ENCODE peak calls at places on chromosomes 11 and 22, in ten cellular contexts. W is PC-3; J is GM23338; V is GM23248; H is neural progenitor cell; P is DND-41; Y is CD8-positive, alpha-beta T cell; S is A673; M is naive thymus-derived CD4-positive, alpha-beta T cell; R is IMR-90. D is an unnamed sample. For H3K36me3, the result is how much of the 10 kb centered on the place peaks cover.

GRCh38 chr22:21764038-21764804 is 28.6 kb upstream of the YPEL1 start:
- DNase-seq in P (no peak), Y (no peak), V (no peak), S (no peak), M (no peak), H (no peak), J (no peak), W (no peak), R (no peak), D (no peak)

GRCh38 chr22:20591660-20592310 is 84.4 kb downstream of the MED15 start:
- DNase-seq in M (no peak), V (no peak), P (no peak), R (peak), Y (no peak), W (no peak), S (peak), H (peak), J (peak), D (no peak)

GRCh38 chr11:36508743-36509142 is 1.3 kb downstream of the TRAF6 start:
- DNase-seq in M (no peak), V (peak), S (no peak), P (no peak), R (peak), W (peak), J (no peak), Y (no peak), H (no peak), D (no peak)

GRCh38 chr11:6315811-6316425 is 4.4 kb downstream of the CAVIN3 start:
- DNase-seq in V (peak), W (peak), P (peak), H (peak), J (peak), S (peak), R (peak), M (no peak), Y (no peak), D (no peak)

GRCh38 chr11:68999093-68999747 is 13.8 kb downstream of the MRGPRF start:
- DNase-seq in M (no peak), R (no peak), J (no peak), P (no peak), S (no peak), W (no peak), Y (no peak), V (no peak), H (no peak), D (no peak)

GRCh38 chr11:2562181-2562581 is 117.4 kb downstream of the KCNQ1 start:
- DNase-seq in V (no peak), S (no peak), W (no peak), M (no peak), Y (no peak), H (peak), R (no peak), P (no peak), J (no peak), D (no peak)

GRCh38 chr22:24338701-24339451 is 68.2 kb downstream of the SPECC1L start:
- DNase-seq in J (peak), S (no peak), W (no peak), P (no peak), V (peak), Y (no peak), H (peak), R (peak), M (no peak), D (no peak)

GRCh38 chr11:66976048-66976467 is 954 bp downstream of the C11orf86 start:
- DNase-seq in J (peak), H (peak), Y (no peak), V (no peak), S (peak), W (peak), P (peak), M (no peak), R (no peak), D (no peak)

GRCh38 chr11:67572747-67573419 is 10.7 kb upstream of the GSTP1 start:
- DNase-seq in Y (no peak), P (peak), M (no peak), J (peak), W (peak), S (peak), V (peak), R (peak), H (peak), D (no peak)

GRCh38 chr11:42651654-42652053 is 660.1 kb upstream of the API5 start:
- DNase-seq in J (no peak), V (no peak), H (no peak), P (no peak), M (no peak), W (no peak), Y (no peak), S (no peak), R (no peak), D (no peak)

GRCh38 chr11:501683-502287 is 5.3 kb downstream of the RNH1 start:
- DNase-seq in R (no peak), S (no peak), W (no peak), V (no peak), M (no peak), J (no peak), H (no peak), P (no peak), Y (no peak), D (no peak)

GRCh38 chr11:107591446-107592236 is 694 bp downstream of the ELMOD1 start:
- DNase-seq in J (peak), S (no peak), W (peak), Y (no peak), R (no peak), H (peak), M (no peak), V (peak), P (no peak), D (no peak)

GRCh38 chr11:26331911-26332571 is at the start of gene ANO3:
- DNase-seq in V (peak), H (peak), W (peak), S (peak), M (no peak), J (peak), P (no peak), R (peak), Y (no peak), D (no peak)

GRCh38 chr22:16973591-16974297 is 34.3 kb downstream of the GAB4 start:
- DNase-seq in R (no peak), V (no peak), P (no peak), Y (no peak), S (no peak), H (no peak), W (no peak), J (no peak), M (no peak), D (no peak)

GRCh38 chr11:130710442-130711101 is 205.7 kb downstream of the SNX19 start:
- DNase-seq in J (no peak), R (peak), H (no peak), V (no peak), Y (no peak), W (no peak), P (no peak), M (no peak), S (no peak), D (no peak)

GRCh38 chr11:113618360-113618759 is 87.7 kb downstream of the TMPRSS5 start:
- DNase-seq in S (no peak), Y (no peak), R (peak), P (no peak), J (no peak), M (no peak), H (no peak), V (peak), W (peak), D (no peak)

GRCh38 chr11:67178421-67178820 is 59.4 kb downstream of the KDM2A start:
- DNase-seq in M (no peak), S (no peak), H (no peak), W (no peak), R (peak), Y (no peak), V (peak), J (no peak), P (no peak), D (no peak)

GRCh38 chr11:2298795-2299747 is 2.6 kb downstream of the C11orf21 start:
- DNase-seq in Y (no peak), W (peak), S (no peak), V (no peak), P (peak), R (no peak), H (peak), M (no peak), J (peak), D (no peak)

GRCh38 chr22:44247346-44247745 is 65.4 kb downstream of the SHISAL1 start:
- DNase-seq in M (no peak), J (no peak), V (no peak), S (no peak), H (no peak), W (no peak), P (no peak), Y (no peak), R (no peak), D (no peak)

GRCh38 chr11:7439921-7440320 is 45.4 kb upstream of the OLFML1 start:
- DNase-seq in M (no peak), P (no peak), Y (no peak), J (no peak), H (no peak), W (no peak), R (no peak), S (no peak), V (no peak), D (no peak)

GRCh38 chr11:66081505-66081904 is 11.4 kb downstream of the PACS1 start:
- DNase-seq in J (no peak), H (no peak), M (peak), W (peak), V (peak), S (no peak), Y (peak), R (no peak), P (peak), D (peak)

GRCh38 chr22:49776053-49776511 is 51.6 kb downstream of the BRD1 start:
- DNase-seq in V (no peak), P (no peak), Y (no peak), S (no peak), R (no peak), W (no peak), J (no peak), M (no peak), H (no peak), D (no peak)

GRCh38 chr11:62705401-62705800 is 1.8 kb downstream of the BSCL2 start:
- DNase-seq in W (peak), J (peak), H (no peak), P (no peak), R (no peak), S (no peak), V (peak), Y (no peak), M (no peak), D (no peak)

GRCh38 chr11:119447664-119448242 is 24.8 kb upstream of the THY1 start:
- DNase-seq in Y (no peak), H (no peak), S (peak), R (no peak), J (no peak), V (no peak), M (no peak), W (no peak), P (no peak), D (no peak)

GRCh38 chr11:88012456-88012855 is 162.8 kb downstream of the RAB38 start:
- DNase-seq in V (no peak), R (no peak), Y (no peak), M (no peak), P (no peak), S (no peak), J (no peak), W (no peak), H (peak), D (no peak)

GRCh38 chr11:121066623-121067022 is 34.4 kb upstream of the TECTA start:
- DNase-seq in Y (no peak), H (no peak), W (no peak), M (no peak), S (no peak), P (no peak), J (no peak), R (no peak), V (no peak), D (no peak)

GRCh38 chr22:19691007-19691720 is 23.1 kb upstream of the SEPTIN5 start:
- DNase-seq in H (no peak), V (no peak), W (no peak), R (no peak), Y (no peak), J (no peak), S (no peak), P (no peak), M (no peak), D (no peak)

GRCh38 chr11:113142508-113142907 is 171.9 kb upstream of the TTC12 start:
- DNase-seq in H (no peak), W (no peak), R (no peak), Y (no peak), M (no peak), S (no peak), P (no peak), J (no peak), V (no peak), D (no peak)

GRCh38 chr11:41622707-41623359 is 163.4 kb upstream of the LRRC4C start:
- DNase-seq in J (no peak), S (no peak), W (no peak), M (no peak), P (no peak), V (no peak), Y (no peak), R (no peak), H (no peak), D (no peak)

GRCh38 chr22:26849575-26849974 is 192.2 kb downstream of the MIAT start:
- DNase-seq in V (no peak), H (no peak), P (no peak), W (no peak), J (no peak), R (no peak), S (no peak), M (no peak), Y (no peak), D (no peak)

GRCh38 chr11:35746356-35747153 is 84.0 kb downstream of the TRIM44 start:
- DNase-seq in M (no peak), H (no peak), P (no peak), J (no peak), R (peak), S (no peak), Y (no peak), V (peak), W (no peak), D (no peak)

GRCh38 chr22:17891427-17892167 is 117.3 kb upstream of the BID start:
- DNase-seq in W (no peak), H (peak), V (no peak), J (peak), M (no peak), Y (no peak), R (no peak), S (no peak), P (no peak), D (no peak)

GRCh38 chr22:49764151-49764581 is 63.5 kb downstream of the BRD1 start:
- DNase-seq in H (no peak), M (no peak), R (no peak), P (no peak), Y (no peak), S (peak), J (no peak), W (no peak), V (peak), D (no peak)

GRCh38 chr11:84227970-84228369 is 941.8 kb upstream of the CCDC90B start:
- DNase-seq in H (no peak), V (peak), S (no peak), Y (no peak), R (no peak), M (no peak), J (no peak), W (no peak), P (no peak), D (no peak)

GRCh38 chr11:44978279-44978960 is 27.7 kb upstream of the TP53I11 start:
- DNase-seq in J (no peak), R (no peak), H (no peak), Y (no peak), P (no peak), V (no peak), W (no peak), S (no peak), M (no peak), D (no peak)
- H3K27ac ChIP-seq in J (no peak), R (no peak), H (peak), Y (no peak), P (no peak), V (no peak), W (peak), S (no peak), M (no peak), D (no peak)

DNA sequence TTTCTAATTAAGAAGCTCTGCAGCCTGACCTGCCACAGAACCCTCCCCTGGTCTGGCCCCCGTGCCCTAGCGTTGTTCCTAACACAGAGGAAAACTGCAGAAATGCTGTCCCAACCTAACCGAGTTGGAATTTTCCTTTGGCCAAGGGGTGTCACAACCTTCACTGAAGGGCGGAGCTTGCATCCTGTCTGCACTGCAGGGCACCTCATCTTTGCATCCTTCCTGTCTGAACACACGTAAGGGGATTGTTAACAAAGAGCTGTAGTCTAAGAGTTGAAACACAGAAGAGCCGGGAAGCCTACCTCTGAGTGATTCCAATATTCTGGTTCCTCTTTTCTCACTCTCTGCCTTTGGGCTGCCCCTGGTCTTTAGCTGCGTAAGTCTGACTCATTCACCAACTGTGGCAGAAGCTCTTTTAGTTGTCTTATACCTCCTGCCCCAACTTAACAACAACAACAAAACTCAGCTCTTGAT is 1.6 kb downstream of the DIXDC1 start:
- DNase-seq in V (peak), M (no peak), J (peak), R (peak), W (peak), P (no peak), S (peak), Y (no peak), H (peak), D (no peak)
- H3K4me3 ChIP-seq in V (peak), M (no peak), J (peak), R (peak), W (no peak), P (no peak), S (peak), Y (no peak), H (peak), D (no peak)

DNA sequence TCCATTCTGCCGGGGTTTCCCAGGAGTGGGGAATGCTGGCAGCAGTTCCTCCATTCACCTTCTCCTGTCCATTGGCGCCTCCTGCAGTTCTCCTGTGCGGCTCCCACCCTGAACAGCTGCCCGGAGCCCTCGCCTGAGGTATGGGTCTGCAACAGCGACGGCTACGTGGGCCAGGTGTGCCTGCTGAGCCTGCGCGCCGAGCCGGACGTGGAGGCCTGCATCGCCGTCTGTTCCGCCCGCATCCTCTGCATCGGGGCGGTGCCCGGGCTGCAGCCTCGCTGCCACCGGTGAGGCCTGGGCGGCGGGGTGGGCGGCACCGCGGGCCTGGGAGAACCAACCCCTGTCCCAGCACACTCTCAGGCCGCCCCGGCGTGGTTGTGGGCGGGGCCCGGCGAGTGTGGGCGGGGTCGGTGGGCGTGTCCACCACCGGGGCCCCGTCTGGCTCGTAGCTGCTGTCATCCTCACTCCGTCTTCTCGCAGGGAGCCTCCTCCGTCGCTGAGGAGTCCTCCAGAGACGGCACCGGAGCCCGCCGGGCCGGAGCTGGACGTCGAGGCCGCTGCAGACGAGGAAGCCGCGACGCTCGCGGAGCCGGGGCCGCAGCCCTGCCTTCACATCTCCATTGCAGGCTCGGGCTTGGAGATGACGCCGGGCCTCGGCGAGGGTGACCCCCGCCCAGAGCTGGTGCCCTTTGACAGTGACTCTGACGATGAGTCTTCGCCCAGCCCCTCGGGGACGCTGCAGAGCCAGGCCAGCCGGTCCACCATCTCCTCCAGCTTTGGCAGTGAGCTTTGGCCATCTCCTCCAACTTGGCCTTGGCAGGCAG is 14.0 kb upstream of the RELT start:
- DNase-seq in R (no peak), P (no peak), V (no peak), Y (no peak), S (no peak), W (no peak), J (peak), M (no peak), H (peak), D (no peak)
- H3K36me3 ChIP-seq in R (half or more), P (under half), V (under half), Y (under half), S (under half), W (under half), J (under half), M (under half), H (under half), D (under half)

GRCh38 chr11:9775393-9775780 is 111.5 kb downstream of the SWAP70 start:
- DNase-seq in P (no peak), V (no peak), M (no peak), R (no peak), S (no peak), J (peak), W (no peak), H (no peak), Y (no peak), D (no peak)

GRCh38 chr11:9772218-9772617 is 108.3 kb downstream of the SWAP70 start:
- DNase-seq in M (no peak), R (no peak), S (no peak), J (no peak), Y (no peak), H (no peak), W (no peak), P (no peak), V (no peak), D (no peak)

GRCh38 chr11:9774591-9775392 is 110.9 kb downstream of the SWAP70 start:
- DNase-seq in R (peak), V (peak), J (no peak), H (no peak), M (no peak), Y (no peak), W (peak), S (no peak), P (no peak), D (no peak)

GRCh38 chr11:9773524-9773923 is 109.6 kb downstream of the SWAP70 start:
- DNase-seq in S (no peak), J (no peak), V (no peak), W (no peak), Y (no peak), P (no peak), R (no peak), H (no peak), M (no peak), D (no peak)

DNA sequence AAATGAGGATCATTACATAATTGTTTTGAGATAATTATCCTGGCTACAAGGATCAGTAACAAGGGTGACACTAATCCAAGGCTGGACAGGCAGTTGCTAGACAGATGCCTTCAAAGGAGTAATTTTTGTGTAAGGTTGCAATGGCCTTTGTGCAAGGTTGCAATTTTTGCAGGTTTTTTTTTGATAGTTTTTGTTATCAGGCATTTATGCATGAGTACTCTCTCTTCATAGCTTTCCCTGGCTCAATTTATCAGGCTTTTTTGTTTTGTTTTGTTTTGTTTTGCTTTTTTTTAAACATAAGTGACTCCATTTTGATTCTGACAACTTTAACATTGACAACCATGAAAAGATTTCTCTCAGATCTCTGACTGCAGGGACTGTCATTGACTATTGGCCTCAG is 110.2 kb downstream of the SWAP70 start:
- DNase-seq in W (no peak), J (no peak), V (no peak), S (no peak), R (no peak), M (no peak), Y (no peak), P (no peak), H (no peak), D (no peak)
- H3K27ac ChIP-seq in W (no peak), J (no peak), V (peak), S (no peak), R (peak), M (no peak), Y (no peak), P (no peak), H (no peak), D (no peak)

D was measured in effector memory CD4-positive, alpha-beta T cell.